ENCODE peak calls at places on chromosomes 1 and 21, in seven cellular contexts. I, R, E, K, C, W and D are unnamed samples.

GRCh38 chr1:63612564-63612963 is 19.4 kb downstream of the PGM1 start:
- DNase-seq in I (no peak), E (no peak), K (no peak), C (no peak), W (no peak), R (no peak), D (peak; percentile 40)

GRCh38 chr1:166307261-166308188 is 140.7 kb upstream of the FAM78B start:
- DNase-seq in K (no peak), W (peak; percentile 46), C (no peak), E (no peak), I (no peak), R (no peak), D (no peak)

GRCh38 chr21:36454079-36454478 is 25.8 kb downstream of the CLDN14 start:
- DNase-seq in E (no peak), C (no peak), K (no peak), R (no peak), I (no peak), W (no peak), D (no peak)

GRCh38 chr1:173451981-173452380 is 25.2 kb upstream of the PRDX6 start:
- DNase-seq in I (no peak), W (no peak), E (no peak), C (no peak), R (no peak), K (no peak), D (peak; percentile 11)

GRCh38 chr1:45552309-45552708 is 1.7 kb downstream of the AKR1A1 start:
- DNase-seq in E (no peak), R (no peak), I (no peak), C (no peak), K (no peak), W (no peak), D (peak; percentile 41)

GRCh38 chr1:57192256-57192655 is 226.4 kb upstream of the C8B start:
- DNase-seq in K (no peak), C (no peak), E (no peak), W (no peak), R (no peak), I (no peak), D (no peak)

GRCh38 chr1:64242895-64243756 is 39.7 kb downstream of the UBE2U start:
- DNase-seq in C (peak; percentile 10), K (no peak), I (no peak), E (peak; percentile 40), W (peak; percentile 41), R (peak; percentile 14), D (peak; percentile 5)

GRCh38 chr21:42406201-42406601 is 2.5 kb downstream of the UBASH3A start:
- DNase-seq in I (no peak), R (no peak), W (no peak), C (no peak), E (no peak), K (no peak), D (no peak)

GRCh38 chr1:11771481-11772043 is 9.6 kb downstream of the C1orf167 start:
- DNase-seq in W (no peak), R (no peak), I (no peak), K (no peak), E (no peak), C (no peak), D (no peak)

GRCh38 chr1:197099444-197099843 is 32.4 kb upstream of the F13B start:
- DNase-seq in K (no peak), W (no peak), R (no peak), E (no peak), C (no peak), I (no peak), D (no peak)

GRCh38 chr1:157944666-157945280 is 48.7 kb upstream of the KIRREL1 start:
- DNase-seq in W (no peak), K (no peak), C (no peak), E (no peak), R (no peak), I (no peak), D (no peak)

GRCh38 chr1:184595609-184596008 is 159.0 kb downstream of the EDEM3 start:
- DNase-seq in C (no peak), W (no peak), R (no peak), E (no peak), I (no peak), K (no peak), D (no peak)

GRCh38 chr1:168273575-168273974 is 7.1 kb upstream of the TBX19 start:
- DNase-seq in W (no peak), R (no peak), I (no peak), C (no peak), E (no peak), K (no peak), D (no peak)

DNA sequence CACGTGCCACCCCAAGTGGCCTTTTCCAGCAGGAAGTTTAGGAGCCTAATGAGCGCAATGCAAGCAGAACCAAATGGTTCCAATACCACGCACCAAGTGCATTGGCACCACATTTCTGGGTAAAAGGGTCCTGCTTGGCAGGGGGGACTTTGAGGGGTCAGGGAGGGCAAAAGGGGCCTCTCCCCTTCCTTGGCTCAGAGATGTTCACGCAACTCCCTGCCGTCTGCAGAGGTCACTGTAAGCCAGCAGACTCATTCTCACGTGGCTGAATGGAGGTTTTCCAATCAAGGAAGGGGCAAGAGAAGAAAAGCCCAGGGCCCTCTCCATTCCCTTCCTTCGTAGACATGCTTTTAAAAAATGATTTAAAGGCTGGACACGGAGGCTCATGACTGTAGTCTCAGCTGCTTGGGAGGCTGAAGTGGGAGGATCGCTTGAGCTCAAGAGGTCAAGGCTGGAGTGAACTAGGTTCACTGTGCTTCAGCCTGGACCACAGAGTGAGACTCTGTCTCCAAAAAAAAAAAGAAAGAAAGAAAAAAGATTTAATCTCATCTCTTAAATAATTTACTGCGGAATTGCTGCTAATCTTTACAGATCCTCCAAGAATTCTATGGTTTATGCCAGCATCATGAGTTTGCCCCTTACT is 80.3 kb downstream of the RUNX3 start:
- DNase-seq in E (no peak), R (no peak), K (no peak), C (no peak), W (no peak), I (no peak), D (peak; percentile 46)
- TF ChIP-seq JUND in E (no peak), R (no peak), K (no peak), C (no peak), W (no peak), I (no peak), D (no peak)

GRCh38 chr21:16294128-16294527 is 564.3 kb downstream of the USP25 start:
- DNase-seq in I (no peak), W (no peak), R (no peak), C (no peak), E (no peak), K (no peak), D (no peak)
- TF ChIP-seq JUND in I (no peak), W (no peak), R (no peak), C (no peak), E (no peak), K (no peak), D (no peak)

DNA sequence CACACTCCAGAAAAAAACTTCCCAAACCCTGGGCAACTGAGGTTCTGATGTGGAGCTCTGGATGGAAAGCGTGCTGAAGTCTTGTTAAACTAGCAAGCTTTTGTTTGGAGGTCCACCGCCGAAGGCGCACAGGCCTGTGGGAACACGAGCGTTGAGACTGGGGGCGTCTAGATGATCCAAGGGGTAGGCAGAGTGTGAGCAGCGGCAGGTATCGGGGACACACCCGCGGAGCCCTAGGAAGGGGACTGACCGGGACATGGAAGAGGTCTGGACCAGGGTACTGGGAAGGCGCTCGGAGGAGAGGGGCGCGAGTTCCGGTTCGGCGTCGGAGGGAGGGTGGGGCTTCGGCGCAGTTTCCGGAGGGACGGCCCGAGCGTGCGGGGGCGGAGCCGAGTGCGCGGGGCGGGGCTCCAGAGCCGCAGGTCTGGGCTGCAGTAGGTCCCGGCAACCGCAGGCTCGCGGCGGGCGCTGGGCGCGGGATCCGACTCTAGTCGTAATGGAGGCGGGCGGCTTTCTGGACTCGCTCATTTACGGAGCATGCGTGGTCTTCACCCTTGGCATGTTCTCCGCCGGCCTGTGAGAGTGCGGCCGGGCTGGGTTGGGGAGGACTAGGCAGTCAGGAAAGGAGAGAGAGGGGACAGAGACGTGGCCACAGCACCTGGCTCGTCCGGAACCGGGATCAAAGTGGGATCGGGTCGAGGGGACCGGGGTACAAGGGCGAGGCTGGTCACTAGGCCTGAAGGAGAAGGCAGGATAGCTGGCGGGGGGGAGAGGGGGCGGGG is at the start of gene SLC50A1:
- DNase-seq in K (peak; percentile 66), C (peak; percentile 94), I (peak; percentile 76), R (peak; percentile 86), E (peak; percentile 82), W (peak; percentile 97), D (peak; percentile 95)
- TF ChIP-seq JUND in K (no peak), C (no peak), I (no peak), R (no peak), E (no peak), W (no peak), D (no peak)

GRCh38 chr21:30227633-30228404 is 11.9 kb upstream of the CLDN8 start:
- DNase-seq in R (no peak), E (no peak), C (no peak), W (no peak), K (no peak), I (no peak), D (no peak)
- TF ChIP-seq JUND in R (no peak), E (no peak), C (peak; percentile 99), W (peak; percentile 34), K (no peak), I (no peak), D (no peak)

GRCh38 chr1:227793948-227794812 is 21.3 kb upstream of the PRSS38 start:
- DNase-seq in K (no peak), E (no peak), I (peak; percentile 43), C (peak; percentile 10), R (no peak), W (peak; percentile 89), D (peak; percentile 54)
- TF ChIP-seq JUND in K (no peak), E (no peak), I (no peak), C (no peak), R (no peak), W (no peak), D (no peak)

DNA sequence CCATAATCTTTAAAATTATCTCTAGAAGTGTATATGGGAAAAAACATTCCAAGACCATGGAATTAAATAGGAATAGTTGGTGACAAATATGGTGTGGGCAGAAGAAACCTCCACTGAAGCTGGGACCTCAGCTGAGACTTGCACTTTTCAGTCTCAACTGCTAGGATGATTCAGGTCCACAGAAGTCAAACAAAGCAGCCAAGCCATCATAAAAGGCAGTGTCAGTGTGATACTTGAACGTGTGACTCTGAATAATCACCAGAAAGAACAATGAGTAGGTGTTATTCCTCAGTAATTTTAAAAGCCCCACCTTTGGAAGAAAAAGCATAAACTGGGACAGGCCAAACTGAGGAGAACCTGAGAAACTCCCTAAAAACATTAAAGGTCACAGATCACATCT is 90.7 kb downstream of the ZNF281 start:
- DNase-seq in I (no peak), W (no peak), C (no peak), E (no peak), R (no peak), K (no peak), D (no peak)
- TF ChIP-seq JUND in I (no peak), W (no peak), C (no peak), E (no peak), R (no peak), K (no peak), D (no peak)

DNA sequence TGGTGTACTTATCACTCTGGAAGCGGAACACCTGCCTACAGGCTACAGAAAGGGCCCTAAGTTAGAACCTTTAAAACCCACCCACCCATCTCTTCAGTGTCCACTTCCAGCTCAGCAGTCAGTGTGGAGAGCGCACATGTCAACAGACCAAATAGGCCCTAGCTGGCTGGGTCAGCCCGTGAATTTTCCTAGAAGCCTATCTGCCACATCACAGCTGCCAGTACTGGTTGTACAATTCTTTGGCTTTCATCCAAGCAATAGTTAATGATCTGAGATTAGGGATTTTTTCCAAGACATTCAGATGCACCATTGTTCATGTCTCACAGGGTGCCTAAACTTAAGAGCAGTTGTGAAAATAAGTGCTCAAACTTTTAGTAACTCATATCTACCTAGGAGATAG is 197.1 kb downstream of the KCNK2 start:
- DNase-seq in R (no peak), K (no peak), C (no peak), I (no peak), E (no peak), W (no peak), D (no peak)
- TF ChIP-seq JUND in R (no peak), K (no peak), C (no peak), I (no peak), E (no peak), W (no peak), D (no peak)

GRCh38 chr1:85087659-85088407 is 39.5 kb upstream of the MCOLN3 start:
- DNase-seq in K (no peak), I (no peak), W (no peak), E (no peak), C (no peak), R (no peak), D (no peak)
- TF ChIP-seq JUND in K (no peak), I (no peak), W (no peak), E (no peak), C (no peak), R (no peak), D (no peak)